ENCODE peak calls at places on chromosome 4, in four cellular contexts. V is transverse colon, L is mesendoderm, Z is body of pancreas. D is an unnamed sample.
A peak's percentile ranks its signal among the peaks of the same experiment; 100 is the strongest.

GRCh38 chr4:95190751-95191436 is 357.9 kb downstream of the UNC5C start:
- DNase-seq in V (no peak), Z (no peak), L (no peak), D (no peak)

GRCh38 chr4:168908093-168908492 is 102.0 kb downstream of the CBR4 start:
- DNase-seq in V (no peak), L (no peak), Z (no peak), D (no peak)

GRCh38 chr4:1008840-1009646 is 2.4 kb upstream of the FGFRL1 start:
- DNase-seq in Z (peak; percentile 56), V (peak; percentile 53), L (peak; percentile 23), D (peak; percentile 33)

GRCh38 chr4:110586137-110586850 is 36.6 kb downstream of the PITX2 start:
- DNase-seq in Z (no peak), L (peak; percentile 66), V (no peak), D (no peak)

GRCh38 chr4:52157641-52158316 is 106.7 kb downstream of the SPATA18 start:
- DNase-seq in L (no peak), V (no peak), Z (no peak), D (no peak)

GRCh38 chr4:70787496-70787895 is 52.2 kb downstream of the GRSF1 start:
- DNase-seq in Z (no peak), L (no peak), V (no peak), D (no peak)

GRCh38 chr4:48954314-48954713 is 31.8 kb upstream of the CWH43 start:
- DNase-seq in L (peak; percentile 55), V (no peak), Z (no peak), D (no peak)

GRCh38 chr4:10747186-10747585 is 62.6 kb upstream of the CLNK start:
- DNase-seq in L (no peak), V (no peak), Z (no peak), D (no peak)

GRCh38 chr4:185002784-185003183 is 15.5 kb upstream of the HELT start:
- DNase-seq in Z (no peak), V (no peak), L (no peak), D (no peak)

GRCh38 chr4:74098628-74098995 is 383 bp downstream of the CXCL2 start:
- DNase-seq in V (peak; percentile 23), Z (peak; percentile 35), L (no peak), D (no peak)

GRCh38 chr4:4849524-4850193 is 9.8 kb upstream of the MSX1 start:
- DNase-seq in Z (no peak), V (no peak), L (no peak), D (no peak)
- H3K27me3 ChIP-seq in Z (no peaks in the 10 kb centered on the region), V (peaks cover 69% of the 10 kb centered on the region), L (peaks cover 7% of the 10 kb centered on the region), D (peaks cover 22% of the 10 kb centered on the region)

GRCh38 chr4:20019310-20020015 is 232.2 kb upstream of the SLIT2 start:
- DNase-seq in L (no peak), Z (no peak), V (peak; percentile 10), D (no peak)
- H3K27ac ChIP-seq in L (no peak overlapping the region), Z (no peak overlapping the region), V (no peak overlapping the region), D (no peak overlapping the region)

GRCh38 chr4:182141623-182142022 is 101.6 kb upstream of the TENM3 start:
- DNase-seq in L (no peak), V (no peak), Z (no peak), D (no peak)

GRCh38 chr4:182144621-182145359 is 98.4 kb upstream of the TENM3 start:
- DNase-seq in Z (no peak), L (peak; percentile 74), V (no peak), D (no peak)

GRCh38 chr4:182143822-182144620 is 99.2 kb upstream of the TENM3 start:
- DNase-seq in V (peak; percentile 12), Z (no peak), L (peak; percentile 91), D (no peak)

GRCh38 chr4:182142146-182143085 is 100.8 kb upstream of the TENM3 start:
- DNase-seq in Z (no peak), L (peak; percentile 86), V (no peak), D (no peak)

GRCh38 chr4:182143086-182143821 is 99.9 kb upstream of the TENM3 start:
- DNase-seq in Z (no peak), L (peak; percentile 73), V (peak; percentile 36), D (no peak)
- H3K4me3 ChIP-seq in Z (peak overlapping the region; percentile 62), L (peak overlapping the region; percentile 76), V (peak overlapping the region; percentile 49), D (no peak overlapping the region)

GRCh38 chr4:76896048-76896447 is 1.9 kb downstream of the SOWAHB start:
- DNase-seq in L (no peak), V (no peak), Z (no peak), D (no peak)
- H3K27me3 ChIP-seq in L (peaks cover 6% of the 10 kb centered on the region), V (peaks cover 37% of the 10 kb centered on the region), Z (no peaks in the 10 kb centered on the region), D (peaks cover 18% of the 10 kb centered on the region)

D was measured in effector memory CD4-positive, alpha-beta T cell.